ENCODE peak calls at places on chromosomes 1 and 21, in four cellular contexts. R, M, T and G are unnamed samples.

GRCh38 chr1:182644863-182645262 is 39.5 kb downstream of the RGS8 start:
- DNase-seq in R (no peak), M (no peak), T (no peak), G (no peak)

GRCh38 chr1:204493145-204493881 is 1.3 kb downstream of the PIK3C2B start:
- DNase-seq in R (peak), M (peak), T (no peak), G (no peak)

GRCh38 chr1:235018161-235018560 is 110.5 kb downstream of the TOMM20 start:
- DNase-seq in R (peak), M (no peak), T (no peak), G (peak)

GRCh38 chr1:189149547-189150375 is 1327.9 kb downstream of the BRINP3 start:
- DNase-seq in R (peak), M (peak), T (no peak), G (no peak)

GRCh38 chr1:109918077-109918606 is 7.5 kb downstream of the CSF1 start:
- DNase-seq in R (no peak), M (no peak), T (no peak), G (no peak)

GRCh38 chr1:209323743-209324142 is 259.8 kb upstream of the CAMK1G start:
- DNase-seq in R (no peak), M (no peak), T (no peak), G (no peak)

GRCh38 chr1:3350441-3351261 is 103.8 kb upstream of the ARHGEF16 start:
- DNase-seq in R (peak), M (no peak), T (no peak), G (no peak)

GRCh38 chr1:175129997-175130648 is 62.5 kb downstream of the KIAA0040 start:
- DNase-seq in R (no peak), M (no peak), T (no peak), G (peak)

GRCh38 chr1:24149854-24150227 is 6.9 kb upstream of the IL22RA1 start:
- DNase-seq in R (no peak), M (no peak), T (no peak), G (no peak)

GRCh38 chr1:206565973-206566372 is 46.3 kb downstream of the EIF2D start:
- DNase-seq in R (no peak), M (no peak), T (no peak), G (no peak)

GRCh38 chr1:209674957-209675566 is at the start of gene G0S2:
- DNase-seq in R (no peak), M (peak), T (no peak), G (peak)

GRCh38 chr1:177227978-177228720 is 57.4 kb downstream of the BRINP2 start:
- DNase-seq in R (no peak), M (no peak), T (no peak), G (no peak)

GRCh38 chr1:225973158-225973557 is 26.0 kb downstream of the SDE2 start:
- DNase-seq in R (no peak), M (no peak), T (no peak), G (no peak)

GRCh38 chr1:59076612-59077011 is 220.3 kb upstream of the FGGY start:
- DNase-seq in R (no peak), M (no peak), T (no peak), G (no peak)

GRCh38 chr1:221039616-221040015 is 160.4 kb downstream of the HLX start:
- DNase-seq in R (no peak), M (no peak), T (no peak), G (peak)

GRCh38 chr1:62384276-62385005 is 52.4 kb upstream of the USP1 start:
- DNase-seq in R (no peak), M (peak), T (no peak), G (no peak)

GRCh38 chr1:41330588-41331545 is 30.4 kb upstream of the FOXO6 start:
- DNase-seq in R (no peak), M (peak), T (no peak), G (peak)

GRCh38 chr1:94949681-94950661 is 23.1 kb upstream of the CNN3 start:
- DNase-seq in R (peak), M (no peak), T (no peak), G (no peak)

GRCh38 chr1:235101558-235102258 is 26.9 kb downstream of the TOMM20 start:
- DNase-seq in R (no peak), M (no peak), T (no peak), G (no peak)

GRCh38 chr21:39863111-39863510 is 4.1 kb upstream of the PCP4 start:
- DNase-seq in R (no peak), M (no peak), T (no peak), G (no peak)

GRCh38 chr1:221839794-221840395 is 98.0 kb upstream of the DUSP10 start:
- DNase-seq in R (peak), M (no peak), T (peak), G (no peak)

GRCh38 chr1:32991819-32992488 is 27.3 kb upstream of the RNF19B start:
- DNase-seq in R (no peak), M (no peak), T (no peak), G (no peak)

GRCh38 chr21:17903029-17903806 is 84.1 kb upstream of the C21orf91 start:
- DNase-seq in R (no peak), M (no peak), T (no peak), G (no peak)

GRCh38 chr1:65266501-65266900 is 42.8 kb upstream of the DNAJC6 start:
- DNase-seq in R (no peak), M (no peak), T (no peak), G (no peak)

GRCh38 chr1:27536767-27537166 is 46.8 kb upstream of the WASF2 start:
- DNase-seq in R (no peak), M (peak), T (no peak), G (peak)

GRCh38 chr1:161069731-161070270 is at the start of gene ARHGAP30:
- DNase-seq in R (no peak), M (no peak), T (peak), G (no peak)

GRCh38 chr1:160078392-160079195 is 2.7 kb upstream of the KCNJ9 start:
- DNase-seq in R (peak), M (peak), T (no peak), G (no peak)

GRCh38 chr1:64965239-64966157 is 851 bp downstream of the JAK1 start:
- DNase-seq in R (no peak), M (peak), T (no peak), G (peak)

GRCh38 chr1:36118396-36118795 is 6.6 kb downstream of the COL8A2 start:
- DNase-seq in R (no peak), M (no peak), T (no peak), G (no peak)

GRCh38 chr1:226632922-226633351 is 84.4 kb downstream of the STUM start:
- DNase-seq in R (no peak), M (no peak), T (no peak), G (no peak)

GRCh38 chr21:45723049-45723958 is 79.8 kb downstream of the PCBP3 start:
- DNase-seq in R (no peak), M (no peak), T (no peak), G (no peak)

GRCh38 chr1:111602974-111603373 is 16.6 kb upstream of the RAP1A start:
- DNase-seq in R (no peak), M (no peak), T (no peak), G (no peak)

GRCh38 chr1:111602302-111602701 is 17.3 kb upstream of the RAP1A start:
- DNase-seq in R (no peak), M (no peak), T (no peak), G (no peak)

GRCh38 chr1:111603979-111604378 is 15.6 kb upstream of the RAP1A start:
- DNase-seq in R (no peak), M (no peak), T (no peak), G (no peak)

GRCh38 chr1:111604931-111605330 is 14.7 kb upstream of the RAP1A start:
- DNase-seq in R (no peak), M (no peak), T (no peak), G (no peak)

DNA sequence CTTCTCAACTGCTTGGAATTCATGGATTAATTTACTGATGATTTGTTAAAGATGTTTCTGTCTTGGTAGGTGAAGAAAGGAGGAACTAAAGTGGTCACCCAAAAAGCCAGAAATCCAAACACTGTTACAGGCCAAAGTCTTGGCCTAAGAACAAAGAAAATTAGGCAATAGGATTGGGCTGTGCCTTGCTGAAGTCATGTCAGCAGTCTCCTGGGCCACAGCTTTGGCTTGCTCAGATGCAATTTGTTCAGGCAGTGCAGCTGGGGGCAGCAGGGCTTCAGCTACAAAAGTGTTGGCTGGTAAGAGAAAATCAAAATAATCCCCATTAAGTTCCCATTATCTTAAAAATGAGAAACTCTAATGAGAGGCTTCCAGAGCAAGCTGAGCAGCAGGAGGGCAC is 14.0 kb upstream of the RAP1A start:
- DNase-seq in R (no peak), M (no peak), T (no peak), G (no peak)
- TF ChIP-seq SUZ12 in R (no peak), M (no peak), T (no peak), G (no peak)

DNA sequence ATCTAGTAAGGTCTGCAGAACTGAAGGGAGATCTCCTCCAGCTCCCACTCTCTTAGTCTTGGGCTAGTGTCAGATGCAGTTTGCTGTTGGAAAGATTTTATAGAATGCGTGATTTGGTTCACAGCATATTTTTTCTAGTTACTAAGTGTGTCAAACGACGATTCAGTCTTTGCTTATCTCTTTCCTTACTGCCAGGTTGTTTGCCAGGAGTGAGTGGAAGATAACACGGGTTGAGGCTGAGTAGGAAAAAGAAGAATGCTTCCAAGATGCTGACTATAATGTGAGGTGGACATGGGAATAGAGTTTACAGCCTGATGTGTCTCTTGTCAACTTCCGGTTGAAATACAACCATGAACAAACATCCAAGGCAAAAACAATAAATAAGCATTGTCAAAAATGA is 141.4 kb downstream of the GDAP2 start:
- DNase-seq in R (no peak), M (no peak), T (no peak), G (no peak)
- TF ChIP-seq YY1 in R (no peak), M (no peak), T (no peak), G (no peak)

DNA sequence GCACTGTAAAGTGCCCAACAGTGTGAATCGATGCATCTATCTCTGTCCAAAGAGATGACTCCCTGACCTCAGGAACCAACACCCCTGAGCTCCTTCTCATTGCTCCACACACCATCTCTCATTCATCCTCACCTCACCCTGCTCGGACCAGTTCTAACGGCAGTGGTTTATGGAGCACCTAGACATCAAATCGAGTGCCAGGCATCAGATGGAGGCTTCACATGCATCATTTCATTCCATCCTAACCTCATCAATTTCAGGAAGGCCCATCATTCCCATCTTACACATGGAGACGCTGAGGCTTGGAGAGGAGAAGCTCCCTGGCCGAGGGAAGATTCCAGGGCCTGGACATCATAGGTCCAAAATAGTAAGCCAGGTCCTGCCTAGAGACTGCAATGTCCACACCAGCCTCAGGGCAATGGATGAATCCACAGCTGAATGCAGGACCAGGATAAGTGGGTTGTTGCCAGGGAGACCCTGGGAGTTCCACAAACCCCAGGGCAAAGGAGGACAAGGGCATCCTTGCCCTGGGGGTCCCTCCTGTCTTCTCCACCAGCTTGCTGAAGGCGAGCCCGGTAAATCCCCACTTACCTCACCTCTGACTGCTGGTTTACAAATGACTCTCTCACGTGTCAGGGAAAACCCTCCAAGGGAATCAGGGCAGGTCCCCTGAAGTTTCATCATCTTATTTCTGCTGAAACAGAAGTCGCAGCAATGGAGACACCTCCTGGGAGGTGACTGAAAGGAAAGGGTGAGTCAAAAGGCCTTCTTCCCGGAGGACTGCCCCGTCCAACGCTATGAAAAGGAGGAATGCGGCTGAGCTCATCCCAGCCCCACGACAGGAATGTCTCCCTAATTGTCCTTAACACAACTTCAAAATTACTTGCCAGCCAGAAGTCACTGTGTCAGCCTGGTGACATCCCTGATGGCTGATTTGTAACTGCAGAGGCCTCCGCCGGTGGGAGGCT is 9.0 kb upstream of the IFFO2 start:
- DNase-seq in R (no peak), M (no peak), T (no peak), G (peak)
- TF ChIP-seq SUZ12 in R (no peak), M (no peak), T (no peak), G (no peak)

GRCh38 chr21:43916691-43917514 is 51.9 kb downstream of the AGPAT3 start:
- DNase-seq in R (no peak), M (peak), T (peak), G (no peak)
- TF ChIP-seq YY1 in R (no peak), M (no peak), T (no peak), G (no peak)